ENCODE peak calls at places on chromosomes 11 and 22, in eight cellular contexts. One of them, this sample, is unnamed.

GRCh38 chr11:12274558-12275197 is 102.7 kb upstream of the PARVA start:
- DNase-seq in cardiac muscle cell: no peak
- DNase-seq in bronchial epithelial cell: peak
- DNase-seq in uterus: no peak
- DNase-seq in OCI-LY7: no peak
- DNase-seq in AG04450: no peak
- DNase-seq in kidney epithelial cell: no peak
- DNase-seq in IMR-90: peak
- DNase-seq in this sample: no peak

GRCh38 chr22:48844096-48844675 is 983.5 kb downstream of the BRD1 start:
- DNase-seq in kidney epithelial cell: no peak
- DNase-seq in IMR-90: no peak
- DNase-seq in bronchial epithelial cell: no peak
- DNase-seq in uterus: no peak
- DNase-seq in AG04450: no peak
- DNase-seq in OCI-LY7: no peak
- DNase-seq in cardiac muscle cell: no peak
- DNase-seq in this sample: no peak

GRCh38 chr11:2221591-2221990 is 48.8 kb downstream of the ASCL2 start:
- DNase-seq in cardiac muscle cell: no peak
- DNase-seq in bronchial epithelial cell: no peak
- DNase-seq in kidney epithelial cell: no peak
- DNase-seq in IMR-90: no peak
- DNase-seq in OCI-LY7: no peak
- DNase-seq in AG04450: no peak
- DNase-seq in uterus: no peak
- DNase-seq in this sample: no peak

GRCh38 chr11:24872912-24873311 is 376.1 kb downstream of the LUZP2 start:
- DNase-seq in bronchial epithelial cell: no peak
- DNase-seq in kidney epithelial cell: no peak
- DNase-seq in cardiac muscle cell: peak
- DNase-seq in IMR-90: no peak
- DNase-seq in uterus: no peak
- DNase-seq in AG04450: no peak
- DNase-seq in OCI-LY7: no peak
- DNase-seq in this sample: no peak

GRCh38 chr11:57205046-57205671 is 23.4 kb downstream of the LRRC55 start:
- DNase-seq in cardiac muscle cell: peak
- DNase-seq in AG04450: no peak
- DNase-seq in OCI-LY7: no peak
- DNase-seq in bronchial epithelial cell: peak
- DNase-seq in IMR-90: peak
- DNase-seq in uterus: no peak
- DNase-seq in kidney epithelial cell: no peak
- DNase-seq in this sample: peak

GRCh38 chr11:112343368-112344039 is 82.8 kb upstream of the PLET1 start:
- DNase-seq in AG04450: no peak
- DNase-seq in cardiac muscle cell: peak
- DNase-seq in OCI-LY7: no peak
- DNase-seq in bronchial epithelial cell: peak
- DNase-seq in IMR-90: peak
- DNase-seq in kidney epithelial cell: no peak
- DNase-seq in uterus: no peak
- DNase-seq in this sample: no peak

GRCh38 chr11:126384449-126385070 is 29.1 kb downstream of the ST3GAL4 start:
- DNase-seq in cardiac muscle cell: no peak
- DNase-seq in kidney epithelial cell: no peak
- DNase-seq in bronchial epithelial cell: no peak
- DNase-seq in AG04450: no peak
- DNase-seq in IMR-90: no peak
- DNase-seq in uterus: no peak
- DNase-seq in OCI-LY7: no peak
- DNase-seq in this sample: no peak

GRCh38 chr11:73034777-73035176 is 107.3 kb downstream of the FCHSD2 start:
- DNase-seq in uterus: no peak
- DNase-seq in AG04450: no peak
- DNase-seq in OCI-LY7: no peak
- DNase-seq in cardiac muscle cell: no peak
- DNase-seq in bronchial epithelial cell: no peak
- DNase-seq in IMR-90: no peak
- DNase-seq in kidney epithelial cell: no peak
- DNase-seq in this sample: no peak

GRCh38 chr11:75155570-75156422 is 4.9 kb downstream of the SLCO2B1 start:
- DNase-seq in IMR-90: no peak
- DNase-seq in OCI-LY7: no peak
- DNase-seq in uterus: no peak
- DNase-seq in kidney epithelial cell: no peak
- DNase-seq in bronchial epithelial cell: no peak
- DNase-seq in cardiac muscle cell: peak
- DNase-seq in AG04450: no peak
- DNase-seq in this sample: no peak

GRCh38 chr11:71140206-71140919 is 112.0 kb downstream of the SHANK2 start:
- DNase-seq in bronchial epithelial cell: peak
- DNase-seq in OCI-LY7: no peak
- DNase-seq in IMR-90: no peak
- DNase-seq in cardiac muscle cell: no peak
- DNase-seq in AG04450: no peak
- DNase-seq in uterus: no peak
- DNase-seq in kidney epithelial cell: no peak
- DNase-seq in this sample: no peak

DNA sequence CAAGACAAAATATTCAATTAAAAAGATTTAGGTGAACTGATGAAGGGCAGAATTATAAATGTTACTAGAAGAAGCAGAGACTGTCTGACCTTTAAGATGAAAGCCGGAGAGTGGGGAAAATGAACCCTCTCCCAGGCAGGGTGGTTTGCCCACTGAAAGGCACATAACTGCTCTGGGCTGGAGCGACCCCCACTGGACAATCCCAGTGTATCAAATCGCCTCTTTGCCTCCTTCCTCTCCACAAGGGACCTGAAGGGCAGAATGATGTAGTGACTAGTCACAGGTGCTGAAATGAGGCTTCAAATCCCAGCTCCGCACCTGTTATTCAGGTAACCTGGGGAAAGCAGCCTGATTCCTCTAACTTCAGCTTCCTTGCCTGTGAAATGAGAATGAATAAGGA is 69.0 kb downstream of the EFCAB6 start:
- DNase-seq in cardiac muscle cell: no peak
- DNase-seq in kidney epithelial cell: no peak
- DNase-seq in bronchial epithelial cell: no peak
- DNase-seq in uterus: no peak
- DNase-seq in IMR-90: no peak
- DNase-seq in AG04450: no peak
- DNase-seq in OCI-LY7: no peak
- DNase-seq in this sample: peak
- TF ChIP-seq CTCF in cardiac muscle cell: peak
- TF ChIP-seq CTCF in kidney epithelial cell: peak
- TF ChIP-seq CTCF in bronchial epithelial cell: no peak
- TF ChIP-seq CTCF in uterus: no peak
- TF ChIP-seq CTCF in IMR-90: no peak
- TF ChIP-seq CTCF in AG04450: no peak
- TF ChIP-seq CTCF in OCI-LY7: no peak
- TF ChIP-seq CTCF in this sample: peak

GRCh38 chr22:22703715-22704114 is 59.3 kb downstream of the GGTLC2 start:
- DNase-seq in uterus: no peak
- DNase-seq in bronchial epithelial cell: no peak
- DNase-seq in kidney epithelial cell: no peak
- DNase-seq in OCI-LY7: no peak
- DNase-seq in IMR-90: no peak
- DNase-seq in AG04450: no peak
- DNase-seq in cardiac muscle cell: peak
- DNase-seq in this sample: no peak

GRCh38 chr22:22702159-22702873 is 57.9 kb downstream of the GGTLC2 start:
- DNase-seq in IMR-90: no peak
- DNase-seq in uterus: no peak
- DNase-seq in kidney epithelial cell: no peak
- DNase-seq in bronchial epithelial cell: no peak
- DNase-seq in cardiac muscle cell: no peak
- DNase-seq in OCI-LY7: peak
- DNase-seq in AG04450: no peak
- DNase-seq in this sample: peak

GRCh38 chr22:22700631-22701030 is 56.2 kb downstream of the GGTLC2 start:
- DNase-seq in IMR-90: no peak
- DNase-seq in kidney epithelial cell: no peak
- DNase-seq in uterus: no peak
- DNase-seq in cardiac muscle cell: no peak
- DNase-seq in OCI-LY7: no peak
- DNase-seq in AG04450: no peak
- DNase-seq in bronchial epithelial cell: no peak
- DNase-seq in this sample: no peak

GRCh38 chr22:22704156-22704946 is 59.9 kb downstream of the GGTLC2 start:
- DNase-seq in uterus: no peak
- DNase-seq in bronchial epithelial cell: no peak
- DNase-seq in IMR-90: no peak
- DNase-seq in cardiac muscle cell: no peak
- DNase-seq in OCI-LY7: peak
- DNase-seq in AG04450: no peak
- DNase-seq in kidney epithelial cell: no peak
- DNase-seq in this sample: no peak

DNA sequence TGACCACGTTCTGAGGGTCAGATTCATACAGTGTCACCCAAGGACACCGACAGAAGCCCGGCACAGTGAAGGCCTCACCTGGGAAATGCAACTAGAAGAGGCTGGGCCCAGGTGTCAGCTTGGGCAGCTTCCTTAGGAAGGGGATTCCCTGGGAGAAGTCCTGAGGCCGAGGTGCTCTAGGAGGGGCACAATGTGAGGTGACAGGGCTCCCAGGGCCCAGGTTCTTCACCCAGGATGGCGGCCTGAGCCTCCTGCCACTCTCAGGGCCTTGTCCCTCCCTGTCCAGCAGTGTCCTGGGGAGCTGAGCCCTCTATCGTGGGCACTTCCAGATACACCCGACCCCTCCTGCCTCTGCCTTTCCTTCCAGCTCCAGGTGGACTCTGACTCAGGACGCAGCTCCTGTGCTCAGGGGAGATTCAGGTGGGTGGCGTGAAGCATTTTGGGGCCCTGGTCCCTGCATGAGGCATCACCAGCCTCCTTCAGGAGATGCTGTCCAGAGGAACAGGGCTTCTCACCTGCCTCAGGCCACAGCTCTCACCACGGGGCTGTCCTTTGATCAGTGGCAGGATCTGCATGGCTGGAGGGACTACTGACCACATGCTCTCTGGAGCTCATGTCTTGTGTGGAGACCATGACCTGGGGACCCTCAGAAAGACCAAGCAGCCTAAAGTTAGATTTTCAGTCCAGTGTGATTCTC is 58.6 kb downstream of the GGTLC2 start:
- DNase-seq in cardiac muscle cell: no peak
- DNase-seq in kidney epithelial cell: no peak
- DNase-seq in AG04450: no peak
- DNase-seq in OCI-LY7: no peak
- DNase-seq in IMR-90: no peak
- DNase-seq in uterus: no peak
- DNase-seq in bronchial epithelial cell: no peak
- DNase-seq in this sample: no peak
- H3K4me3 ChIP-seq in cardiac muscle cell: no peak
- H3K4me3 ChIP-seq in kidney epithelial cell: no peak
- H3K4me3 ChIP-seq in AG04450: no peak
- H3K4me3 ChIP-seq in OCI-LY7: no peak
- H3K4me3 ChIP-seq in IMR-90: no peak
- H3K4me3 ChIP-seq in uterus: no peak
- H3K4me3 ChIP-seq in bronchial epithelial cell: no peak
- H3K4me3 ChIP-seq in this sample: no peak

DNA sequence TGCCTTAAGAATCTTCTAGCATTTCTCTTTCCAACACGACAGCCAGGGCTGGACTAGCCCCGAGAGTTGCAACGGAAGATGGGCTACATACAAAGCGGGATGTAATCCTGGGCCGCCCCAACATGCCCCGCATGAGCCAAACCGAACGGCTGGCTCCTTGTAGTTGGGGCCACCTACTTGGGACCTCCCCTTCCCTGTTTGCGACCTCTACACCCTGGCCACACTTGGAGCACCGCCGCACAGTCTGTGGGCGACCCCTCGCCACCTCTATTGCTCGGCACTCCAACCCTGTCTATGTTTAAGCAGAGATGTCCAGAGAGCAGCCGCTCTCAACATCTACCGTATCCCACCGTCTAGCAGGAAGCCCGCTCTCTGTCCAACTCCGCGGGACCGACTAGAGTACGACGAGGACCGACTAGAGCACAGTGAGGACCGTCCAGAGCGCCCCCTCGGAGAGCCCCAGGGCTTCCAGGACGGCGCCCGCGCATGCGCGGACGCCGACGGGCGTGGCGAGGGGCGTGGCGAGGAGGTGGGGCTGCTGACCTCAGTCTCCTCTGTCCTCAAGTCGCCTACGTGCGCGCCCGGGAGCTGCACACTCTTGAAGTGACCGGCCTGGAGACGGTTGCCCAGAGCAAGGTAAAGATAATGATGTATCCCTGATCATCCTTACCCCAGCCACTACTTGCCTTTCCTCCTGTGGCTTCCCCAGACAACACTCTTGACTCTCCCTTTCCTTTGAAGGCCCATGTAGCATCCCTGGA is 32.3 kb downstream of the NEAT1 start:
- DNase-seq in kidney epithelial cell: no peak
- DNase-seq in cardiac muscle cell: peak
- DNase-seq in uterus: peak
- DNase-seq in bronchial epithelial cell: peak
- DNase-seq in OCI-LY7: peak
- DNase-seq in AG04450: no peak
- DNase-seq in IMR-90: peak
- DNase-seq in this sample: no peak
- TF ChIP-seq CTCF in kidney epithelial cell: no peak
- TF ChIP-seq CTCF in cardiac muscle cell: peak
- TF ChIP-seq CTCF in uterus: no peak
- TF ChIP-seq CTCF in bronchial epithelial cell: peak
- TF ChIP-seq CTCF in OCI-LY7: peak
- TF ChIP-seq CTCF in AG04450: no peak
- TF ChIP-seq CTCF in IMR-90: peak
- TF ChIP-seq CTCF in this sample: no peak

GRCh38 chr11:128508785-128509518 is 78.4 kb downstream of the ETS1 start:
- DNase-seq in bronchial epithelial cell: peak
- DNase-seq in IMR-90: peak
- DNase-seq in cardiac muscle cell: no peak
- DNase-seq in uterus: no peak
- DNase-seq in AG04450: no peak
- DNase-seq in OCI-LY7: no peak
- DNase-seq in kidney epithelial cell: no peak
- DNase-seq in this sample: no peak

GRCh38 chr11:128507936-128508335 is 79.4 kb downstream of the ETS1 start:
- DNase-seq in kidney epithelial cell: no peak
- DNase-seq in IMR-90: no peak
- DNase-seq in cardiac muscle cell: no peak
- DNase-seq in OCI-LY7: no peak
- DNase-seq in bronchial epithelial cell: no peak
- DNase-seq in AG04450: no peak
- DNase-seq in uterus: no peak
- DNase-seq in this sample: no peak

GRCh38 chr11:128505449-128506058 is 81.8 kb downstream of the ETS1 start:
- DNase-seq in uterus: no peak
- DNase-seq in OCI-LY7: no peak
- DNase-seq in AG04450: no peak
- DNase-seq in cardiac muscle cell: no peak
- DNase-seq in bronchial epithelial cell: no peak
- DNase-seq in IMR-90: no peak
- DNase-seq in kidney epithelial cell: no peak
- DNase-seq in this sample: peak

GRCh38 chr11:128506384-128506783 is 81.0 kb downstream of the ETS1 start:
- DNase-seq in OCI-LY7: no peak
- DNase-seq in AG04450: no peak
- DNase-seq in bronchial epithelial cell: no peak
- DNase-seq in kidney epithelial cell: no peak
- DNase-seq in uterus: no peak
- DNase-seq in cardiac muscle cell: no peak
- DNase-seq in IMR-90: no peak
- DNase-seq in this sample: peak

GRCh38 chr11:128506999-128507591 is 80.3 kb downstream of the ETS1 start:
- DNase-seq in AG04450: peak
- DNase-seq in kidney epithelial cell: no peak
- DNase-seq in bronchial epithelial cell: peak
- DNase-seq in uterus: peak
- DNase-seq in IMR-90: peak
- DNase-seq in cardiac muscle cell: peak
- DNase-seq in OCI-LY7: no peak
- DNase-seq in this sample: peak
- H3K4me3 ChIP-seq in AG04450: peak
- H3K4me3 ChIP-seq in kidney epithelial cell: peak
- H3K4me3 ChIP-seq in bronchial epithelial cell: peak
- H3K4me3 ChIP-seq in uterus: no peak
- H3K4me3 ChIP-seq in IMR-90: peak
- H3K4me3 ChIP-seq in cardiac muscle cell: no peak
- H3K4me3 ChIP-seq in OCI-LY7: no peak
- H3K4me3 ChIP-seq in this sample: peak

This sample was measured in WERI-Rb-1.